ENCODE peak calls at places on chromosomes 5 and 9, in four cellular contexts. D, A, H and L are unnamed samples.

GRCh38 chr5:171759777-171760176 is 25.8 kb upstream of the SMIM23 start:
- DNase-seq in D (no peak), A (no peak), H (no peak), L (no peak)

GRCh38 chr5:102959055-102959454 is 160.9 kb downstream of the GIN1 start:
- DNase-seq in D (no peak), A (no peak), H (peak), L (no peak)

GRCh38 chr9:6667633-6668280 is 22.2 kb upstream of the GLDC start:
- DNase-seq in D (no peak), A (no peak), H (peak), L (no peak)

GRCh38 chr9:120433701-120434100 is 146.3 kb downstream of the CDK5RAP2 start:
- DNase-seq in D (no peak), A (no peak), H (no peak), L (no peak)

GRCh38 chr5:94174748-94175411 is 433.5 kb upstream of the POU5F2 start:
- DNase-seq in D (no peak), A (no peak), H (peak), L (no peak)

GRCh38 chr5:25362799-25363198 is 718.0 kb upstream of the CDH10 start:
- DNase-seq in D (no peak), A (no peak), H (no peak), L (no peak)

GRCh38 chr5:180541710-180542109 is 47.5 kb downstream of the CNOT6 start:
- DNase-seq in D (no peak), A (no peak), H (no peak), L (no peak)

GRCh38 chr5:174459071-174459702 is 265.2 kb upstream of the MSX2 start:
- DNase-seq in D (no peak), A (no peak), H (no peak), L (no peak)

GRCh38 chr5:163564321-163564924 is 59.0 kb downstream of the MAT2B start:
- DNase-seq in D (no peak), A (peak), H (peak), L (no peak)

GRCh38 chr5:153965102-153965645 is 73.5 kb downstream of the FAM114A2 start:
- DNase-seq in D (no peak), A (peak), H (peak), L (no peak)

GRCh38 chr5:133993152-133993548 is 11.6 kb downstream of the VDAC1 start:
- DNase-seq in D (no peak), A (no peak), H (no peak), L (no peak)

GRCh38 chr5:4942831-4943178 is 197.3 kb upstream of the ADAMTS16 start:
- DNase-seq in D (no peak), A (no peak), H (no peak), L (no peak)

GRCh38 chr9:125805057-125805456 is 57.9 kb downstream of the PBX3 start:
- DNase-seq in D (no peak), A (no peak), H (no peak), L (no peak)

GRCh38 chr9:31168161-31168560 is 1216.3 kb upstream of the ACO1 start:
- DNase-seq in D (no peak), A (no peak), H (no peak), L (no peak)

GRCh38 chr5:158516521-158516920 is 583.2 kb downstream of the EBF1 start:
- DNase-seq in D (no peak), A (no peak), H (no peak), L (no peak)

GRCh38 chr9:130240410-130241197 is 25.0 kb upstream of the HMCN2 start:
- DNase-seq in D (no peak), A (no peak), H (peak), L (no peak)

GRCh38 chr5:127885176-127885575 is 182.0 kb downstream of the CCDC192 start:
- DNase-seq in D (no peak), A (no peak), H (no peak), L (no peak)

GRCh38 chr9:113393281-113393680 is 7.8 kb downstream of the ALAD start:
- DNase-seq in D (no peak), A (no peak), H (no peak), L (no peak)

GRCh38 chr5:26986985-26987384 is 51.4 kb downstream of the CDH9 start:
- DNase-seq in D (no peak), A (no peak), H (no peak), L (no peak)

GRCh38 chr5:169706758-169707450 is 69.8 kb downstream of the DOCK2 start:
- DNase-seq in D (no peak), A (no peak), H (peak), L (no peak)

GRCh38 chr5:134891473-134891872 is 13.5 kb upstream of the PCBD2 start:
- DNase-seq in D (no peak), A (no peak), H (no peak), L (no peak)

GRCh38 chr9:88197016-88197415 is 58.7 kb upstream of the SPATA31C2 start:
- DNase-seq in D (no peak), A (no peak), H (no peak), L (no peak)

GRCh38 chr5:32223972-32224608 is 50.0 kb upstream of the GOLPH3 start:
- DNase-seq in D (no peak), A (no peak), H (peak), L (no peak)

GRCh38 chr5:52948418-52949076 is 40.6 kb upstream of the ITGA2 start:
- DNase-seq in D (no peak), A (peak), H (peak), L (peak)

GRCh38 chr9:79256691-79257213 is 315.0 kb upstream of the TLE4 start:
- DNase-seq in D (peak), A (no peak), H (peak), L (peak)

GRCh38 chr5:29744618-29745017 is 1448.9 kb upstream of the CDH6 start:
- DNase-seq in D (no peak), A (no peak), H (no peak), L (no peak)

GRCh38 chr5:40775846-40776657 is 20.3 kb upstream of the TTC33 start:
- DNase-seq in D (no peak), A (no peak), H (no peak), L (no peak)

GRCh38 chr9:28610339-28610738 is 1037.1 kb upstream of the C9orf72 start:
- DNase-seq in D (no peak), A (no peak), H (no peak), L (no peak)

GRCh38 chr5:124631874-124632550 is 114.4 kb downstream of the ZNF608 start:
- DNase-seq in D (no peak), A (no peak), H (peak), L (peak)

GRCh38 chr5:179253730-179254129 is 91.5 kb downstream of the ADAMTS2 start:
- DNase-seq in D (no peak), A (no peak), H (no peak), L (no peak)

GRCh38 chr9:129464972-129465833 is 155.7 kb downstream of the C9orf50 start:
- DNase-seq in D (no peak), A (no peak), H (peak), L (no peak)

GRCh38 chr5:100464418-100464817 is 70.8 kb upstream of the FAM174A start:
- DNase-seq in D (no peak), A (no peak), H (peak), L (no peak)

GRCh38 chr5:92678576-92679105 is 902.4 kb downstream of the NR2F1-AS1 start:
- DNase-seq in D (no peak), A (no peak), H (no peak), L (no peak)

GRCh38 chr9:132651259-132651658 is 18.5 kb downstream of the DDX31 start:
- DNase-seq in D (no peak), A (no peak), H (no peak), L (no peak)

GRCh38 chr5:150318613-150319483 is 16.1 kb upstream of the ARSI start:
- DNase-seq in D (no peak), A (no peak), H (peak), L (no peak)

GRCh38 chr9:131724678-131725077 is 15.2 kb downstream of the RAPGEF1 start:
- DNase-seq in D (no peak), A (no peak), H (no peak), L (no peak)

GRCh38 chr5:31047621-31048020 is 145.9 kb upstream of the CDH6 start:
- DNase-seq in D (no peak), A (no peak), H (no peak), L (no peak)

GRCh38 chr9:16241231-16241630 is 629.2 kb downstream of the BNC2 start:
- DNase-seq in D (no peak), A (no peak), H (peak), L (no peak)

GRCh38 chr5:1347571-1347970 is 2.7 kb upstream of the CLPTM1L start:
- DNase-seq in D (no peak), A (no peak), H (no peak), L (no peak)

GRCh38 chr5:176611435-176611834 is 1.5 kb upstream of the GPRIN1 start:
- DNase-seq in D (no peak), A (no peak), H (peak), L (no peak)